ENCODE peak calls at places on chromosome 19, in four cellular contexts. C is K562, P is neural progenitor cell, H is endodermal cell. N is an unnamed sample.

GRCh38 chr19:53865523-53865917 is 2.2 kb upstream of the MYADM start:
- DNase-seq in P (peak), H (no peak), C (no peak), N (no peak)

GRCh38 chr19:1956868-1957492 is 16.0 kb downstream of the CSNK1G2 start:
- DNase-seq in P (peak), H (peak), C (no peak), N (peak)

GRCh38 chr19:485583-486236 is 10.6 kb upstream of the MADCAM1 start:
- DNase-seq in C (no peak), H (peak), P (peak), N (no peak)

GRCh38 chr19:35828694-35829301 is 16.2 kb upstream of the PRODH2 start:
- DNase-seq in C (peak), P (peak), H (peak), N (peak)

GRCh38 chr19:14381689-14382474 is 638 bp downstream of the ADGRE5 start:
- DNase-seq in H (no peak), P (no peak), C (peak), N (peak)

GRCh38 chr19:57708641-57709354 is at the start of gene ZNF154:
- DNase-seq in C (no peak), H (peak), P (peak), N (peak)

GRCh38 chr19:18351544-18351943 is 11.1 kb downstream of the PGPEP1 start:
- DNase-seq in P (no peak), C (no peak), H (no peak), N (no peak)

GRCh38 chr19:30367421-30367820 is 4.8 kb upstream of the ZNF536 start:
- DNase-seq in C (no peak), H (no peak), P (no peak), N (no peak)

GRCh38 chr19:41427647-41428480 is 690 bp upstream of the B3GNT8 start:
- DNase-seq in C (peak), H (peak), P (peak), N (peak)

GRCh38 chr19:52638601-52639000 is 446 bp upstream of the ZNF83 start:
- DNase-seq in H (no peak), C (peak), P (no peak), N (peak)

GRCh38 chr19:30669329-30670010 is 297.3 kb downstream of the ZNF536 start:
- DNase-seq in P (peak), H (peak), C (peak), N (peak)

GRCh38 chr19:55305491-55305890 is 19.6 kb downstream of the TMEM150B start:
- DNase-seq in H (peak), P (peak), C (peak), N (peak)

GRCh38 chr19:3458595-3459284 is 21.6 kb downstream of the SMIM24 start:
- DNase-seq in C (no peak), P (peak), H (peak), N (peak)

GRCh38 chr19:48715276-48715675 is 4.2 kb downstream of the MAMSTR start:
- DNase-seq in H (peak), C (no peak), P (no peak), N (no peak)

GRCh38 chr19:55146078-55146647 is 2.8 kb downstream of the TNNT1 start:
- DNase-seq in H (peak), P (peak), C (peak), N (peak)

GRCh38 chr19:38025908-38026307 is 118.9 kb downstream of the SIPA1L3 start:
- DNase-seq in P (no peak), C (no peak), H (no peak), N (no peak)
- H3K9ac ChIP-seq in P (no peak), C (no peak), H (no peak), N (no peak)

DNA sequence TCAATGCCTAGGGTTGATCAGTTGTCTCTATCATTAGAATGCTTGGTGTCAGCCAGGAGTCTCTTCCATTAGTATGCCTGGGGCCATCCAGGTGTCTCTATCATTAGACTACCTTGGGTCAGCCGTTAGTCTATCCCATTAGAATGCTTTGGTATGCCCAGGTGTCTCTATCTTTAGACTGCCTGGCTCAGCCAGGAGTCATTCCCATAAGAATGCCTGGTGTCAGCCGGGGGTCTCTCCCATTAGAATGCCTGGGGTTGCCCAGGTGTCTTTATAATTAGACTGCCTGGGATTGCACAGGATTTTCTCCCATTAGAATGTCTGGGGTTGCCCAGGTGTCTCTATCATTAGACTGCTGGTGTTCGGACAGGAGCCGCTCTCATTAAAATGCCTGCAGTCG is 1442.9 kb downstream of the UQCRFS1 start:
- DNase-seq in P (no peak), C (no peak), H (peak), N (no peak)
- H3K9ac ChIP-seq in P (no peak), C (no peak), H (no peak), N (no peak)

GRCh38 chr19:4597278-4597974 is 37.9 kb upstream of the SEMA6B start:
- DNase-seq in C (no peak), H (no peak), P (peak), N (no peak)
- H3K9ac ChIP-seq in C (no peak), H (no peak), P (no peak), N (no peak)

GRCh38 chr19:32346901-32347300 is 1.5 kb downstream of the ZNF507 start:
- DNase-seq in C (no peak), H (no peak), P (no peak), N (no peak)
- H3K9ac ChIP-seq in C (peak), H (peak), P (peak), N (peak)

GRCh38 chr19:49767967-49768581 is 1.3 kb downstream of the AP2A1 start:
- DNase-seq in H (no peak), C (no peak), P (peak), N (no peak)

GRCh38 chr19:49767380-49767779 is 579 bp downstream of the AP2A1 start:
- DNase-seq in P (peak), H (peak), C (no peak), N (peak)

GRCh38 chr19:49766938-49767315 is at the start of gene AP2A1:
- DNase-seq in H (no peak), P (no peak), C (no peak), N (no peak)

GRCh38 chr19:49764341-49764740 is 1.2 kb upstream of the TSKS start:
- DNase-seq in C (no peak), P (no peak), H (no peak), N (no peak)

GRCh38 chr19:49766007-49766937 is 529 bp upstream of the AP2A1 start:
- DNase-seq in P (peak), H (peak), C (peak), N (peak)
- H3K9ac ChIP-seq in P (peak), H (peak), C (peak), N (peak)

DNA sequence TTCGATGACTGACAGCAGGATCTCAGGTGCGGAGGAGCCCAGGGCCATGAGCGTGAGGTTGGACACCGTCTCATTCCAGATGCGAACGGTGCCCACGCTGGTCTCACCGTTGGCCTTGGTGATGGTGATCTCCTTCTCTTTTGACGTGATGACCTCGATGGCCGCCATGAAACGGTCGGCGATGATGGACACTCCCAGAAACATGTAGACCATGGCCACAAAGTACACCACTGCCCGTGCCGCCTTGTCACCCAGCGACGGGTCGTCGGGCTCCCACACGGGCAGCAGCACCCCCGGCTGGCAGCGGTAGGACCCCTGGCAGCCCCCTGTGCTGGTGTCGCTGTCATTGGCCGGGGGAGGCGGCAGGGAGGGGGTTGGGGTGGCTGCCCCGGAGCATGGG is 5.7 kb downstream of the SLC8A2 start:
- DNase-seq in P (no peak), C (no peak), H (no peak), N (no peak)
- H3K9ac ChIP-seq in P (no peak), C (no peak), H (no peak), N (no peak)

GRCh38 chr19:11675569-11675968 is 63.2 kb downstream of the ZNF823 start:
- DNase-seq in H (no peak), P (no peak), C (no peak), N (no peak)

GRCh38 chr19:11673608-11674041 is 65.1 kb downstream of the ZNF823 start:
- DNase-seq in H (peak), P (peak), C (peak), N (peak)

GRCh38 chr19:11678504-11678903 is 60.2 kb downstream of the ZNF823 start:
- DNase-seq in P (no peak), C (no peak), H (no peak), N (no peak)

GRCh38 chr19:11674067-11674492 is 64.7 kb downstream of the ZNF823 start:
- DNase-seq in C (no peak), H (no peak), P (no peak), N (no peak)
- H3K9ac ChIP-seq in C (no peak), H (no peak), P (no peak), N (no peak)

N was measured in mesendoderm.